ENCODE peak calls at places on chromosome 7, in nine cellular contexts. Z is pancreas; G is left ventricle myocardium inferior; I is HepG2; V is cardiac muscle cell; P is endodermal cell; H is Peyer's patch; E is CD4-positive, CD25-positive, alpha-beta regulatory T cell; W is tibial artery. K is an unnamed sample.
A peak's percentile ranks its signal among the peaks of the same experiment; 100 is the strongest.

GRCh38 chr7:124351950-124352349 is 319.1 kb upstream of the TMEM229A start:
- DNase-seq in Z (peak; percentile 14), G (peak; percentile 13), I (no peak), V (no peak), P (no peak), H (no peak), E (no peak), W (no peak), K (no peak)

GRCh38 chr7:100884741-100885439 is 4.6 kb downstream of the UFSP1 start:
- DNase-seq in Z (no peak), G (no peak), I (no peak), V (no peak), P (no peak), H (no peak), E (no peak), W (no peak), K (no peak)

GRCh38 chr7:49001610-49002033 is 77.3 kb downstream of the CDC14C start:
- DNase-seq in Z (no peak), G (no peak), I (peak; percentile 20), V (peak; percentile 2), P (peak; percentile 89), H (no peak), E (no peak), W (no peak), K (peak; percentile 77)

GRCh38 chr7:11341285-11341944 is 367.7 kb downstream of the PHF14 start:
- DNase-seq in Z (no peak), G (no peak), I (no peak), V (peak; percentile 64), P (no peak), H (no peak), E (no peak), W (no peak), K (peak; percentile 84)

GRCh38 chr7:155365146-155365874 is 67.6 kb downstream of the INSIG1 start:
- DNase-seq in Z (no peak), G (no peak), I (no peak), V (no peak), P (no peak), H (no peak), E (no peak), W (no peak), K (peak; percentile 86)

GRCh38 chr7:116426428-116427156 is 72.9 kb upstream of the CAV2 start:
- DNase-seq in Z (no peak), G (no peak), I (no peak), V (peak; percentile 83), P (no peak), H (no peak), E (no peak), W (no peak), K (peak; percentile 24)

GRCh38 chr7:79489371-79489770 is 35.9 kb upstream of the MAGI2 start:
- DNase-seq in Z (no peak), G (no peak), I (no peak), V (no peak), P (no peak), H (no peak), E (no peak), W (no peak), K (no peak)

GRCh38 chr7:115297651-115298050 is 375.8 kb downstream of the MDFIC start:
- DNase-seq in Z (no peak), G (peak; percentile 10), I (no peak), V (peak; percentile 62), P (no peak), H (no peak), E (no peak), W (no peak), K (peak; percentile 26)

GRCh38 chr7:28855538-28856217 is 102.5 kb downstream of the TRIL start:
- DNase-seq in Z (no peak), G (no peak), I (peak; percentile 70), V (peak; percentile 72), P (no peak), H (no peak), E (no peak), W (no peak), K (no peak)

GRCh38 chr7:24728503-24729364 is 28.5 kb downstream of the GSDME start:
- DNase-seq in Z (no peak), G (no peak), I (no peak), V (peak; percentile 63), P (no peak), H (no peak), E (no peak), W (no peak), K (no peak)

GRCh38 chr7:98613601-98614425 is 3.3 kb upstream of the NPTX2 start:
- DNase-seq in Z (no peak), G (no peak), I (no peak), V (peak; percentile 40), P (peak; percentile 78), H (no peak), E (no peak), W (no peak), K (peak; percentile 31)

GRCh38 chr7:102189756-102190155 is 96.9 kb upstream of the SH2B2 start:
- DNase-seq in Z (no peak), G (peak; percentile 48), I (no peak), V (no peak), P (no peak), H (no peak), E (no peak), W (no peak), K (no peak)

GRCh38 chr7:115019882-115020605 is 98.2 kb downstream of the MDFIC start:
- DNase-seq in Z (no peak), G (no peak), I (no peak), V (no peak), P (no peak), H (no peak), E (no peak), W (no peak), K (no peak)

DNA sequence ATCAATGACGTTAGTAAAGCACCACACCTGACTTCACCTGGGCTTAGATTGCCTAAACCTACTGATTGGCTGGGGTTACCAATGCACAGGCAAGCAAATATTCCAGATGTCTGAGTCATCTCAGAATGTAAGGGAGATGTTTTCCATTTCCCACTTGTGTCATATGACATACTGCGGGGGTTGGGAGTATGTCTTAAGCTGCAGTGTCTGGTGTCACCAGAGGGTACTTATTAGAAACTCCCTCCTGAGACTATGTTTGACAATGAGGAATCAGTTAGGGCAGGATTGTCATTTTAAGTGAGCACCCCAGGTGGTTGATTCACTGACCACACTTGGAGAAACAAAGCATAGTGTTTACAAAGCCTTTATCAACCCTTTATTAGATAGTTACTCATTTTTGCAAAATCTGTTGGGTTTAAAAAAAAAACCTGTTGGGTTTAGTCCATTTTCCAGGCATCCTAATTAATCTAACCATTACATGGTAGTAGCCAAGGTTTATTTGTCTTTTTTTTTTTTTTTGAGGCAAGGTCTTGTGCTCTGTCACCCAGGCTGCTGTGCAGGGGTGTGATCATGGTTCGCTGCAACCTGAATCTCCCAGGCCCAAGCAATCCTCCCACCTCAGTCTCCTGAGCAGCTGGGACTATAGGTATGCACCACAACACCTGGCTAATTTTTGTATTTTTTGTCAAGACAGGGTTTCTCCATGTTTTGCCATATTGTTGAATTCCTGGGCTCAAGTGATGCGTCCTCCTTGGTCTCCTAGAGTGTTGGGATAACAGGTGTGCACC is 72.5 kb downstream of the CDK6 start:
- DNase-seq in Z (peak; percentile 19), G (no peak), I (peak; percentile 63), V (peak; percentile 57), P (peak; percentile 88), H (no peak), E (no peak), W (no peak), K (peak; percentile 69)
- H3K27ac ChIP-seq in Z (no peak overlapping the region), G (no peak overlapping the region), I (no peak overlapping the region), V (peak overlapping the region; percentile 4), P (no peak overlapping the region), H (no peak overlapping the region), E (no peak overlapping the region), W (no peak overlapping the region), K (no peak overlapping the region)

DNA sequence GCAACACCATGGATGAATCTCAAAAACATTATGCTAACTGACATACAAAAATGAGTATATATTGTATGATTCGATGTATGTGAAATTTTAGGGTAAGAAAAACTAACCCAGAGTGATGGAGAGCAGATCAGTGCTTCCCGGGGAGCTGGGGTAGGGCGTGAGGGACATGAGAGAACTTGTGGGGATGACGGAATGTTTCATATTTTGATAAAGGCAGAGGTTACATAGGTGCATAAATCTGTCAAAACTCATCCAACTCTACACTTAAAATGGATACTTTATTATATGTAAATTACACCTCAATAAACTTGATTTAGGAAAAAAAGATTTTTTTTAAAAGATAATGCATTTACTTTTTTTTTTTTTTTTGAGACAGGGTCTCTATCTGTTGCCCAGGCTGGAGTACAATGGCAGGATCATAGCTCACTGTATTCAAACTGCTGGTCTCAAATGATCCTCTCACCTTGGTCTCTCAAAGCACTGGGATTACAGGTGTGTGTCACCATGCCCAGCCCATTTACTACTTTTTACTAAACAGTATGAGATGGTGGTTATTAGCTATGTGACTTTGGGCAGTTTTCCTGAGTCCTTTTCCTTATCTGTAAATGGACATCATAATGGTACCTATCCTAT is 13.7 kb downstream of the RHEB start:
- DNase-seq in Z (no peak), G (no peak), I (no peak), V (no peak), P (no peak), H (no peak), E (no peak), W (no peak), K (no peak)
- H3K4me1 ChIP-seq in Z (peaks cover 14% of the 10 kb centered on the region), G (peaks cover 92% of the 10 kb centered on the region), I (peaks cover 55% of the 10 kb centered on the region), V (peaks cover 17% of the 10 kb centered on the region), P (no peaks in the 10 kb centered on the region), H (peaks cover 27% of the 10 kb centered on the region), E (peaks cover 22% of the 10 kb centered on the region), W (peaks cover 29% of the 10 kb centered on the region), K (no peaks in the 10 kb centered on the region)

GRCh38 chr7:1224093-1224702 is 8.5 kb upstream of the UNCX start:
- DNase-seq in Z (no peak), G (no peak), I (no peak), V (no peak), P (peak; percentile 69), H (peak; percentile 39), E (no peak), W (no peak), K (no peak)
- H3K4me3 ChIP-seq in Z (no peak overlapping the region), G (peak overlapping the region; percentile 19), I (no peak overlapping the region), V (no peak overlapping the region), P (no peak overlapping the region), H (no peak overlapping the region), E (no peak overlapping the region), W (no peak overlapping the region), K (no peak overlapping the region)

GRCh38 chr7:40777913-40778312 is 643.1 kb downstream of the SUGCT start:
- DNase-seq in Z (no peak), G (no peak), I (no peak), V (no peak), P (no peak), H (no peak), E (no peak), W (no peak), K (no peak)
- H3K27ac ChIP-seq in Z (no peak overlapping the region), G (no peak overlapping the region), I (no peak overlapping the region), V (no peak overlapping the region), P (no peak overlapping the region), H (no peak overlapping the region), E (no peak overlapping the region), W (no peak overlapping the region), K (no peak overlapping the region)

GRCh38 chr7:129780257-129781127 is 169.0 kb downstream of the NRF1 start:
- DNase-seq in Z (peak; percentile 94), G (no peak), I (peak; percentile 72), V (no peak), P (peak; percentile 98), H (peak; percentile 93), E (peak; percentile 58), W (no peak), K (peak; percentile 91)
- H3K4me1 ChIP-seq in Z (no peaks in the 10 kb centered on the region), G (peaks cover 69% of the 10 kb centered on the region), I (peaks cover 17% of the 10 kb centered on the region), V (peaks cover 4% of the 10 kb centered on the region), P (peaks cover 6% of the 10 kb centered on the region), H (peaks cover 69% of the 10 kb centered on the region), E (peaks cover 65% of the 10 kb centered on the region), W (peaks cover 66% of the 10 kb centered on the region), K (peaks cover 5% of the 10 kb centered on the region)

GRCh38 chr7:120052884-120053382 is 220.0 kb upstream of the KCND2 start:
- DNase-seq in Z (peak; percentile 40), G (peak; percentile 22), I (no peak), V (peak; percentile 98), P (no peak), H (no peak), E (no peak), W (peak; percentile 78), K (no peak)
- H3K4me3 ChIP-seq in Z (no peak overlapping the region), G (no peak overlapping the region), I (no peak overlapping the region), V (no peak overlapping the region), P (no peak overlapping the region), H (no peak overlapping the region), E (no peak overlapping the region), W (no peak overlapping the region), K (no peak overlapping the region)

K was measured in SJCRH30.